ENCODE peak calls at places on chromosomes 7 and 10, in six cellular contexts. E is left ventricle myocardium inferior; D is CD8-positive, alpha-beta T cell; G is PC-9; N is lower lobe of right lung; L is stomach. A is an unnamed sample.

GRCh38 chr10:130471486-130471885 is 335.3 kb downstream of the GLRX3 start:
- DNase-seq in E (no peak), D (no peak), G (no peak), N (no peak), L (no peak), A (peak; percentile 19)

GRCh38 chr7:94183289-94183749 is 179.2 kb upstream of the BET1 start:
- DNase-seq in E (no peak), D (no peak), G (peak; percentile 69), N (peak; percentile 38), L (no peak), A (no peak)

GRCh38 chr7:31882187-31882586 is 188.0 kb downstream of the PDE1C start:
- DNase-seq in E (peak; percentile 72), D (no peak), G (no peak), N (no peak), L (no peak), A (peak; percentile 57)

GRCh38 chr7:44559485-44559884 is 14.2 kb downstream of the DDX56 start:
- DNase-seq in E (no peak), D (no peak), G (no peak), N (no peak), L (no peak), A (peak; percentile 36)

GRCh38 chr7:2862831-2863361 is 18.8 kb upstream of the GNA12 start:
- DNase-seq in E (no peak), D (peak; percentile 64), G (peak; percentile 47), N (no peak), L (no peak), A (peak; percentile 72)

GRCh38 chr7:151091988-151092387 is 5.7 kb downstream of the AGAP3 start:
- DNase-seq in E (no peak), D (no peak), G (no peak), N (no peak), L (no peak), A (no peak)

GRCh38 chr7:135375908-135376699 is 133.8 kb downstream of the CNOT4 start:
- DNase-seq in E (no peak), D (no peak), G (no peak), N (no peak), L (no peak), A (no peak)

GRCh38 chr7:92717601-92717981 is 118.8 kb downstream of the CDK6 start:
- DNase-seq in E (no peak), D (no peak), G (no peak), N (no peak), L (no peak), A (no peak)

DNA sequence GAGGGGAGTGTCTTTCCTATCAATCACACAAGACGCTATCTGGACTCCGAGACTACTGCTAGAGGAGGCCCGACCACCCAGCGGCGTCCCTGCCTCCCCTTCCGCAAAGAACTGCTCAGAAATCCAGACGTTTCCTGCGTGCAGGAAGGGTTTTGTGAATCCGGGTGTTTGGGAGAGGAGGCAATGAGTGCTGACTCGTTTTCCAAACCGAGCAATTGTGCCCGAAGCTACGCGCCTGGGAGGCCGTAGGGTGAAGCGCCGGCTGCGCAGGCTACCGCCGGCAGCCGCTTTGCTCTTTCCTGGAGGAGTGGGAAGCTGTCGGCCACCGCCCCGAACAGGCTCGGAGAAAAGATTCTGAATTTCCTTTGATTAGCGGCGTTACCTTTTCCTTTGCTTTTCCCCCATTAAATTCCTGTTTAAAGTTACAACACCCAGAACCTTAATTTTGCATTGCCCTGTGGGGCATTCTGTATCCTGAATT is 5.3 kb downstream of the VAX1 start:
- DNase-seq in E (no peak), D (no peak), G (no peak), N (no peak), L (no peak), A (peak; percentile 77)
- H3K4me1 ChIP-seq in E (peaks cover 49% of the 10 kb centered on the region), D (peaks cover 28% of the 10 kb centered on the region), G (no peaks in the 10 kb centered on the region), N (peaks cover 46% of the 10 kb centered on the region), L (peaks cover 22% of the 10 kb centered on the region), A (peaks cover 6% of the 10 kb centered on the region)

GRCh38 chr10:133292919-133293809 is 15.5 kb downstream of the TUBGCP2 start:
- DNase-seq in E (no peak), D (no peak), G (peak; percentile 66), N (no peak), L (no peak), A (no peak)
- H3K27ac ChIP-seq in E (no peak overlapping the region), D (no peak overlapping the region), G (peak overlapping the region; percentile 72), N (no peak overlapping the region), L (no peak overlapping the region), A (no peak overlapping the region)

GRCh38 chr10:11827006-11827405 is 3.9 kb downstream of the PROSER2 start:
- DNase-seq in E (no peak), D (no peak), G (no peak), N (no peak), L (no peak), A (no peak)
- H3K4me1 ChIP-seq in E (peaks cover 20% of the 10 kb centered on the region), D (no peaks in the 10 kb centered on the region), G (peaks cover 60% of the 10 kb centered on the region), N (peaks cover 28% of the 10 kb centered on the region), L (peaks cover 8% of the 10 kb centered on the region), A (peaks cover 14% of the 10 kb centered on the region)

GRCh38 chr10:104035107-104035816 is 50.4 kb downstream of the COL17A1 start:
- DNase-seq in E (no peak), D (no peak), G (no peak), N (no peak), L (no peak), A (peak; percentile 43)
- H3K27ac ChIP-seq in E (no peak overlapping the region), D (no peak overlapping the region), G (no peak overlapping the region), N (no peak overlapping the region), L (no peak overlapping the region), A (no peak overlapping the region)

DNA sequence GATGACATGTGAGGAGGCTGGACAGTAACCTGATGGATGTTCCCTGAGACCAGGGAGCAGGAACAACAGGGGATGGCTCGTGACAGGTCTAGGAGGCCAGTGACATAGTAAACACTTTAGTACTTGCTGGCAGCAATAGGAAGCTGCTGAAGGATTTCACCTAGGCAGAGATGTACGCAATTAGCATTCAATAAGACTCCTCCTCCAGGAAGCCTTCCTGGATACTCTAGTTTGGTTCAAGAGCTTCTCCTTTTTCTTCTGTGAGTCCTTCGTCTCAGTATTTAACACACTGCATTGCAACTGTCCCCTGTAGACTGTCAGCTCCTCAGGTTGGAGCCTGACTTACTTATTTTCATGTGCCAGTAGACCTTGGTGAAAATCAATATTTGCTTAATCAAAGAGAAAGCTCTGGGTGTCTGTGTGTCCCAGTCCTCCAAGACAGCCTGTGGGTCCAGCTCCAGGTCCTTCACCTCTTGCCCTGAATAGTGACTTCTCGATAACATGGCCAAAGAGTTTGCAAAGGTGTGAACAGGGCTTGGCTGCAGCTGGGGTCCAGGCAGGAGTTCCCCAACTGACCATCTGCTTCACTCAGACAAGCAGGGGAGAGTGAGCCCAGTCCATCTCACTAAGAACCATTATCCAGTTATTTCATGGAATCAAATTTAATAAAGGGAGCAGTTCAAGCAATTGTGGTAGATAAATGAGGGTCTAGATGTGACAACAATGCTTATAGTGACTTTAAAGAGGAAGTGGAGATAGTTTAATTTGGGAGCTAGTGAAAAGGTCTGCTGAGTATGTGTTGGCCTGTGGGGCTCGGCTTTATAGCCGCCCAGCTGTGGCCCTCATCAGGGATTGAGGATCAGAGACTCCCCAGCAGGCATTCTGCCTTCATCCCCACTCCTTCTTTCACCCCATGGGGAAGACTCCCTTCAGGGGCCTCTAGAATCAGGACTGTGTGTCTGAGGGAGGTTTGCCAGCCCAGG is 9.4 kb downstream of the TMEM273 start:
- DNase-seq in E (no peak), D (no peak), G (no peak), N (no peak), L (no peak), A (no peak)
- H3K4me1 ChIP-seq in E (peaks cover 59% of the 10 kb centered on the region), D (no peaks in the 10 kb centered on the region), G (peaks cover 7% of the 10 kb centered on the region), N (peaks cover 44% of the 10 kb centered on the region), L (peaks cover 7% of the 10 kb centered on the region), A (no peaks in the 10 kb centered on the region)